ENCODE peak calls at places on chromosomes 7 and 10, in five cellular contexts. Y is heart right ventricle, L is psoas muscle, K is upper lobe of right lung, D is IMR-90. F is an unnamed sample.

GRCh38 chr7:151366872-151367207 is 25.2 kb downstream of the NUB1 start:
- ATAC-seq in D (peak; percentile 77), K (peak; percentile 57), L (no peak), Y (peak; percentile 84), F (peak; percentile 91)

GRCh38 chr7:156594283-156595080 is 46.1 kb upstream of the RNF32 start:
- ATAC-seq in L (no peak), Y (no peak), K (no peak), D (no peak), F (no peak)

GRCh38 chr7:35839860-35840854 is 39.3 kb downstream of the SEPTIN7 start:
- ATAC-seq in L (no peak), K (no peak), Y (no peak), D (peak; percentile 89), F (no peak)

GRCh38 chr10:125125951-125126735 is 34.2 kb downstream of the CTBP2 start:
- ATAC-seq in L (no peak), D (no peak), K (no peak), Y (no peak), F (no peak)

GRCh38 chr10:78250313-78251040 is 216.8 kb downstream of the RPS24 start:
- ATAC-seq in K (peak; percentile 80), D (no peak), Y (peak; percentile 25), L (no peak), F (no peak)

GRCh38 chr10:34219860-34220518 is 595.1 kb downstream of the PARD3 start:
- ATAC-seq in D (no peak), Y (no peak), K (no peak), L (no peak), F (no peak)

GRCh38 chr7:36775061-36775631 is 50.9 kb upstream of the AOAH start:
- ATAC-seq in K (peak; percentile 45), D (no peak), Y (no peak), L (no peak), F (no peak)

GRCh38 chr10:96319754-96320514 is 15.7 kb downstream of the DNTT start:
- ATAC-seq in L (no peak), Y (no peak), D (peak; percentile 44), K (no peak), F (no peak)

GRCh38 chr7:131400833-131401593 is 73.3 kb downstream of the MKLN1 start:
- ATAC-seq in L (no peak), D (peak; percentile 84), Y (peak; percentile 77), K (peak; percentile 61), F (peak; percentile 77)

GRCh38 chr7:142134944-142135343 is 23.4 kb downstream of the MGAM2 start:
- ATAC-seq in D (no peak), K (no peak), Y (no peak), L (no peak), F (no peak)

GRCh38 chr10:116589911-116590310 is 848 bp upstream of the PNLIPRP1 start:
- ATAC-seq in D (no peak), K (peak; percentile 89), L (no peak), Y (no peak), F (no peak)

GRCh38 chr10:118667732-118668131 is 72.3 kb upstream of the PRLHR start:
- ATAC-seq in L (no peak), K (no peak), Y (no peak), D (no peak), F (no peak)

GRCh38 chr7:104018425-104018824 is 29.0 kb upstream of the RELN start:
- ATAC-seq in K (no peak), Y (no peak), D (no peak), L (no peak), F (no peak)
- H3K36me3 ChIP-seq in K (no peaks in the 10 kb centered on the region), Y (no peaks in the 10 kb centered on the region), D (no peaks in the 10 kb centered on the region), L (no peaks in the 10 kb centered on the region), F (no peaks in the 10 kb centered on the region)

GRCh38 chr7:95375591-95376294 is 20.4 kb downstream of the PON3 start:
- ATAC-seq in Y (no peak), L (no peak), D (no peak), K (peak; percentile 36), F (no peak)
- TF ChIP-seq CTCF in Y (no peak), L (no peak), D (no peak), K (no peak), F (no peak)

DNA sequence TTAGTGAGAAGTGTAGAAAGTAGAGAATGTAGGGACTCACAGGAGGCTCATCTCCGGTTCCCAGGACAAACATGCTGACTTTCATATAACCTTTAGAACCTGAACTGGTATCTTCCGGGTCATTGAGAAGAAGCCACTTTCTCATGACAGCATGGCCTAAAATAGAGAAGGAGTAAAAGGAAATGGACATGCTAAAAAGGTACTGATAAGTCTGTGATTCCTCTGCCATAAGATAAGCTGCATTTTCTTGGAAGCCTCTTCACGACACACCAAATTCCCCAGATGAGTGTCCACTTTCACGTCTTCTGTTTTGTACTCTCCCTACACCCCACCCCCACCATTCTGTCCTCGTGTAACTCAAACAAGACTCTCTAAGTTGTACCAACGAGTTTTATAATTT is 79.9 kb downstream of the MYOF start:
- ATAC-seq in K (peak; percentile 32), L (no peak), Y (no peak), D (no peak), F (no peak)
- H3K36me3 ChIP-seq in K (peaks cover 56% of the 10 kb centered on the region), L (peaks cover 6% of the 10 kb centered on the region), Y (no peaks in the 10 kb centered on the region), D (peaks cover 51% of the 10 kb centered on the region), F (no peaks in the 10 kb centered on the region)

DNA sequence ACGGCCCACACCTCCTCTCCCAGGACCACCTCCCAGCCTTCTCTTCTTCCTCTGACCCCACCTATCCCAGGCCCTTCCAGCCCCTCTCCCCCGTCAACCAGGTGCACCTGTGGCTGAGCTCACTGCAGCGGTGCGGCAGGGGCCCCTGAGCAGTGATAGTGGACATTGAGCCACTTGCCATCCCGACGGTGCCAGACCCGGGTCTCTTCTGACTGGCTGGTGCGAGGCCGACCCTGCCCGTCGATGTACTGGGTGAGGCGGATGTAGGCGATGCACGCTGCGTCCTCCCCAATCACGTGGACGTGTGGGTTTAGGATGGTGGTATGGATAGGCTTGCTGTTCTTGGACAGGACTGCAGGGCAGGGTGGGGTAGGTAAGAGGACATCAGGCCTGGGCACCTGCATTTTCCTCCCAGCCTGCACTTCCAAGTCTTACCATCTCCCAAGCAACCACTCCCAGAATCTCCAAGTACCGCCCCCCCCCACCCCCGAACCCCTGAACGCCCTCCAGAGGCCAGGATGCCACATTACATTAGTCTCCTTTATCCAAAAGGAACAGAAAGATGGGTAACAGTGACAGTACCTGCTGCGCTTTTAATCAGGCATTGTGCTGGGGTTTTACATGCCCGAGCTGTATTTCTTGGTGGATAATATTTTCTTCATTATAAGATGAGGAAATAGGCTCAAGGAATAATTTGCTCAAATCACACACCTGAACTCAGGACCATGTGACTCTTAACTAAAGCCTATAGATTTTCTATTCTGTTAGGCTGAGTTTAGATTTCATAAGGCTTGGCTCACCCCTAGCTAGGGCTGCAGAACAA is 3.7 kb upstream of the NDST2 start:
- ATAC-seq in D (no peak), K (no peak), Y (no peak), L (no peak), F (no peak)
- TF ChIP-seq CTCF in D (peak; percentile 11), K (no peak), Y (no peak), L (peak; percentile 4), F (no peak)

GRCh38 chr10:13651969-13652720 is 65.4 kb downstream of the PRPF18 start:
- ATAC-seq in Y (no peak), D (no peak), L (no peak), K (no peak), F (no peak)
- H3K36me3 ChIP-seq in Y (peaks cover 6% of the 10 kb centered on the region), D (peaks cover 63% of the 10 kb centered on the region), L (peaks cover 87% of the 10 kb centered on the region), K (peaks cover 86% of the 10 kb centered on the region), F (peaks cover 100% of the 10 kb centered on the region)

DNA sequence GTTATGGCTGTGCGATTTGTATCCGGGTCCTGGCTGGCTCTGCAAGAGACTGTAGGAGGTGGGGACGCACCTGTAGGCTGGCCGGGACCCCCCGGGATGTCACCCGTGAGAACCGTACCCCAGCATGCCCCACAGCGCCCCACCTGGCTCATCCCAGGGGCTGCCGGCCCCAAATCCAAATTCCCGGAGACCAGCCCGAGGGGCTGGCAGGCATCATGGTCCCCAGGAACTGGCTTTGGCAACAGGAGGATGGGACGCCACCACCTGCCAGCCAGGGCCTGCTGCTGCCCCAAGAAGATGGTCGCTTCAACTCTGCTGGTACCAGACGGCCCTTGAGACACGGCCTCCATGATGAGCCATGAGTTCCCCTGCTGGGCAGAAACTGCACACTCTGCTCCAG is 239.4 kb downstream of the ELFN1 start:
- ATAC-seq in L (no peak), Y (no peak), D (no peak), K (no peak), F (no peak)
- TF ChIP-seq CTCF in L (no peak), Y (no peak), D (no peak), K (no peak), F (no peak)

DNA sequence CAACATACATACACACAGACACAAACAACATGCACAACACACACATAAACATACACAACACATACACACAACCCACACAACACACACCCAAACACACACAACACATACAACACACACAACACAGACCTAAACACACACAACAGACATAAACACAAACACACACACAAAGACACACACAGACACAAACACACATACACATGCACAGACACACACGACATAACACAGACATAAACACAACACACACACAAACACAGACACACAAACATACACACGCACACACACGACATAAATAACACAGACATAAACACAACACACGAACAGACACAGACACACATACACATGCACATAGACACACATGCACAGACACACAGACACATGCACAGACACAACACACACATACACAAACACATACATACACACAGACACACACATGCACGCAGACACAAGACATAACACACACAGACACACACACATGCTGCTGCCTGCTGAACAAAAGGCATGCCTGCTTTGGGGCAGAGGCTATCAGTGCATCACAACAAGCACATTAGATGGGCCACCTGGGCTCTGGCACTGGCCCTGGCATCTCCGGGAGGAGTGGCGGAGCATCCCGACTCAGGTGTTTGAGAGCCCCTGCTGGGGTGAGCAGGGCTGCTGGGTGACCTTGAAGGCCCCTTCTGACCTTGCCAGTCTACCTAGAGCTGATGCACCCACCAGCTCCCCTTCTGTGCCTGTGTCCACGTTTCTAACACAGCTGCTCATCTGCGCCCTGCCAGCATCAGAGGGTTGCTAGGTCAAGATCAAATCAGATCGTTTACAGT is 5.3 kb downstream of the LRCH4 start:
- ATAC-seq in Y (no peak), L (no peak), K (no peak), D (no peak), F (no peak)
- H3K36me3 ChIP-seq in Y (peaks cover 18% of the 10 kb centered on the region), L (peaks cover 72% of the 10 kb centered on the region), K (peaks cover 72% of the 10 kb centered on the region), D (peaks cover 64% of the 10 kb centered on the region), F (no peaks in the 10 kb centered on the region)